ENCODE peak calls at places on chromosomes 3 and 15, in eight cellular contexts. One of them, this sample, is unnamed.

GRCh38 chr15:85766007-85766831 is 28.5 kb downstream of the KLHL25 start:
- DNase-seq in left lung: no peak
- DNase-seq in tibial artery: no peak
- DNase-seq in heart left ventricle: no peak
- DNase-seq in body of pancreas: no peak
- DNase-seq in PC-3: no peak
- DNase-seq in lung: no peak
- DNase-seq in endothelial cell of umbilical vein: no peak
- DNase-seq in this sample: no peak

GRCh38 chr15:74901612-74902063 is 5.0 kb downstream of the FAM219B start:
- DNase-seq in body of pancreas: peak
- DNase-seq in PC-3: peak
- DNase-seq in endothelial cell of umbilical vein: peak
- DNase-seq in lung: peak
- DNase-seq in heart left ventricle: no peak
- DNase-seq in tibial artery: peak
- DNase-seq in left lung: peak
- DNase-seq in this sample: peak

GRCh38 chr15:70475921-70476320 is 287.4 kb downstream of the UACA start:
- DNase-seq in PC-3: no peak
- DNase-seq in lung: no peak
- DNase-seq in endothelial cell of umbilical vein: no peak
- DNase-seq in left lung: no peak
- DNase-seq in tibial artery: no peak
- DNase-seq in heart left ventricle: no peak
- DNase-seq in body of pancreas: no peak
- DNase-seq in this sample: no peak

GRCh38 chr3:182487048-182487447 is 306.3 kb upstream of the ATP11B start:
- DNase-seq in PC-3: no peak
- DNase-seq in lung: no peak
- DNase-seq in tibial artery: no peak
- DNase-seq in body of pancreas: no peak
- DNase-seq in heart left ventricle: no peak
- DNase-seq in endothelial cell of umbilical vein: no peak
- DNase-seq in left lung: no peak
- DNase-seq in this sample: no peak

GRCh38 chr15:74565381-74566085 is 24.5 kb downstream of the ARID3B start:
- DNase-seq in tibial artery: no peak
- DNase-seq in left lung: no peak
- DNase-seq in endothelial cell of umbilical vein: no peak
- DNase-seq in heart left ventricle: no peak
- DNase-seq in lung: no peak
- DNase-seq in body of pancreas: no peak
- DNase-seq in PC-3: no peak
- DNase-seq in this sample: no peak

GRCh38 chr15:63948971-63949370 is 97.3 kb downstream of the DAPK2 start:
- DNase-seq in tibial artery: no peak
- DNase-seq in PC-3: no peak
- DNase-seq in heart left ventricle: no peak
- DNase-seq in endothelial cell of umbilical vein: no peak
- DNase-seq in body of pancreas: no peak
- DNase-seq in lung: no peak
- DNase-seq in left lung: no peak
- DNase-seq in this sample: no peak

GRCh38 chr3:112776000-112776399 is 70.7 kb downstream of the CD200R1L start:
- DNase-seq in PC-3: peak
- DNase-seq in lung: no peak
- DNase-seq in left lung: no peak
- DNase-seq in tibial artery: no peak
- DNase-seq in heart left ventricle: no peak
- DNase-seq in endothelial cell of umbilical vein: no peak
- DNase-seq in body of pancreas: no peak
- DNase-seq in this sample: no peak

GRCh38 chr3:187964759-187965158 is 189.2 kb upstream of the LPP start:
- DNase-seq in tibial artery: no peak
- DNase-seq in heart left ventricle: no peak
- DNase-seq in endothelial cell of umbilical vein: no peak
- DNase-seq in lung: no peak
- DNase-seq in body of pancreas: no peak
- DNase-seq in left lung: no peak
- DNase-seq in PC-3: no peak
- DNase-seq in this sample: no peak

GRCh38 chr3:178343433-178344038 is 192.7 kb upstream of the KCNMB2 start:
- DNase-seq in body of pancreas: no peak
- DNase-seq in heart left ventricle: peak
- DNase-seq in lung: no peak
- DNase-seq in left lung: no peak
- DNase-seq in endothelial cell of umbilical vein: no peak
- DNase-seq in PC-3: no peak
- DNase-seq in tibial artery: no peak
- DNase-seq in this sample: no peak

GRCh38 chr3:142618917-142619401 is 22.8 kb downstream of the PLS1 start:
- DNase-seq in tibial artery: no peak
- DNase-seq in lung: no peak
- DNase-seq in endothelial cell of umbilical vein: peak
- DNase-seq in body of pancreas: no peak
- DNase-seq in left lung: no peak
- DNase-seq in heart left ventricle: no peak
- DNase-seq in PC-3: peak
- DNase-seq in this sample: no peak

GRCh38 chr15:77784361-77785292 is 151.9 kb upstream of the LINGO1 start:
- DNase-seq in heart left ventricle: no peak
- DNase-seq in PC-3: peak
- DNase-seq in tibial artery: no peak
- DNase-seq in left lung: no peak
- DNase-seq in body of pancreas: no peak
- DNase-seq in endothelial cell of umbilical vein: peak
- DNase-seq in lung: no peak
- DNase-seq in this sample: no peak

GRCh38 chr3:58052373-58053273 is 44.4 kb downstream of the FLNB start:
- DNase-seq in heart left ventricle: peak
- DNase-seq in lung: peak
- DNase-seq in PC-3: peak
- DNase-seq in body of pancreas: peak
- DNase-seq in endothelial cell of umbilical vein: peak
- DNase-seq in left lung: peak
- DNase-seq in tibial artery: peak
- DNase-seq in this sample: peak

GRCh38 chr3:195796795-195797194 is 14.9 kb downstream of the MUC4 start:
- DNase-seq in heart left ventricle: no peak
- DNase-seq in tibial artery: peak
- DNase-seq in PC-3: no peak
- DNase-seq in left lung: no peak
- DNase-seq in endothelial cell of umbilical vein: no peak
- DNase-seq in lung: no peak
- DNase-seq in body of pancreas: no peak
- DNase-seq in this sample: no peak

GRCh38 chr15:57591822-57592367 is at the start of gene MYZAP:
- DNase-seq in lung: peak
- DNase-seq in tibial artery: peak
- DNase-seq in PC-3: peak
- DNase-seq in heart left ventricle: peak
- DNase-seq in body of pancreas: peak
- DNase-seq in left lung: peak
- DNase-seq in endothelial cell of umbilical vein: peak
- DNase-seq in this sample: peak

GRCh38 chr15:95680693-95681092 is 649.8 kb upstream of the NR2F2 start:
- DNase-seq in body of pancreas: no peak
- DNase-seq in heart left ventricle: no peak
- DNase-seq in left lung: no peak
- DNase-seq in lung: no peak
- DNase-seq in tibial artery: no peak
- DNase-seq in endothelial cell of umbilical vein: no peak
- DNase-seq in PC-3: no peak
- DNase-seq in this sample: no peak

GRCh38 chr3:184460276-184460675 is 80.4 kb downstream of the CHRD start:
- DNase-seq in heart left ventricle: no peak
- DNase-seq in endothelial cell of umbilical vein: no peak
- DNase-seq in body of pancreas: no peak
- DNase-seq in left lung: no peak
- DNase-seq in PC-3: no peak
- DNase-seq in lung: no peak
- DNase-seq in tibial artery: peak
- DNase-seq in this sample: no peak

GRCh38 chr15:31278056-31278445 is 48.6 kb upstream of the KLF13 start:
- DNase-seq in heart left ventricle: no peak
- DNase-seq in PC-3: no peak
- DNase-seq in left lung: no peak
- DNase-seq in body of pancreas: peak
- DNase-seq in endothelial cell of umbilical vein: no peak
- DNase-seq in lung: no peak
- DNase-seq in tibial artery: peak
- DNase-seq in this sample: peak
- TF ChIP-seq CTCF in heart left ventricle: no peak
- TF ChIP-seq CTCF in PC-3: no peak
- TF ChIP-seq CTCF in left lung: no peak
- TF ChIP-seq CTCF in body of pancreas: no peak
- TF ChIP-seq CTCF in endothelial cell of umbilical vein: no peak
- TF ChIP-seq CTCF in lung: no peak
- TF ChIP-seq CTCF in tibial artery: no peak
- TF ChIP-seq CTCF in this sample: no peak

GRCh38 chr3:3027976-3028567 is 82.1 kb downstream of the IL5RA start:
- DNase-seq in lung: no peak
- DNase-seq in left lung: no peak
- DNase-seq in endothelial cell of umbilical vein: no peak
- DNase-seq in tibial artery: no peak
- DNase-seq in PC-3: no peak
- DNase-seq in heart left ventricle: no peak
- DNase-seq in body of pancreas: no peak
- DNase-seq in this sample: no peak

DNA sequence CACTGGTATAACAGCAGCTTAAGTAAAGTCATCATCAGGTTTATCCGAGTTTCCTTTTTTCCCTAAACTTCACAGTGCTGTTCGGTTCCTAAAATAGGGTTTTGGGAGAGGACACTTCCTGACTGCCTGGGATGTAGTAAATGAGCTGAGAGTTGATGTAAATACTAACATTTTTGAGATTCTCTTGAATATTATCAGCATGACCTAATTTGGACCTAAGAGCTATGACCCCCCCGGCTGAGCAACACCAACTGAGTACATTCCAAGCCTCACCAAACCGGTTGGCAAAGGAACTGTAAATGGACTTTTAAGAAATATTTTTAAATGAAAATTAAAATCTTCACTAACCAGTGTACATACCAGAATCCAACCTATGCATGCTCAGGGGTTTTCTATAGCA is 78.8 kb downstream of the IL5RA start:
- DNase-seq in endothelial cell of umbilical vein: no peak
- DNase-seq in PC-3: no peak
- DNase-seq in tibial artery: no peak
- DNase-seq in lung: no peak
- DNase-seq in heart left ventricle: no peak
- DNase-seq in body of pancreas: no peak
- DNase-seq in left lung: no peak
- DNase-seq in this sample: no peak
- H3K27ac ChIP-seq in endothelial cell of umbilical vein: no peak
- H3K27ac ChIP-seq in PC-3: no peak
- H3K27ac ChIP-seq in tibial artery: no peak
- H3K27ac ChIP-seq in lung: no peak
- H3K27ac ChIP-seq in heart left ventricle: no peak
- H3K27ac ChIP-seq in body of pancreas: no peak
- H3K27ac ChIP-seq in left lung: peak
- H3K27ac ChIP-seq in this sample: no peak

GRCh38 chr3:136787226-136787793 is 31.6 kb upstream of the SLC35G2 start:
- DNase-seq in endothelial cell of umbilical vein: peak
- DNase-seq in left lung: no peak
- DNase-seq in body of pancreas: peak
- DNase-seq in lung: no peak
- DNase-seq in PC-3: no peak
- DNase-seq in heart left ventricle: no peak
- DNase-seq in tibial artery: no peak
- DNase-seq in this sample: no peak
- H3K4me3 ChIP-seq in endothelial cell of umbilical vein: no peak
- H3K4me3 ChIP-seq in left lung: no peak
- H3K4me3 ChIP-seq in body of pancreas: no peak
- H3K4me3 ChIP-seq in lung: no peak
- H3K4me3 ChIP-seq in PC-3: no peak
- H3K4me3 ChIP-seq in heart left ventricle: no peak
- H3K4me3 ChIP-seq in tibial artery: peak
- H3K4me3 ChIP-seq in this sample: no peak

GRCh38 chr3:141542202-141542959 is 55.6 kb downstream of the RASA2 start:
- DNase-seq in lung: no peak
- DNase-seq in PC-3: no peak
- DNase-seq in body of pancreas: no peak
- DNase-seq in heart left ventricle: no peak
- DNase-seq in endothelial cell of umbilical vein: no peak
- DNase-seq in tibial artery: no peak
- DNase-seq in left lung: no peak
- DNase-seq in this sample: no peak
- TF ChIP-seq CTCF in lung: no peak
- TF ChIP-seq CTCF in PC-3: no peak
- TF ChIP-seq CTCF in body of pancreas: no peak
- TF ChIP-seq CTCF in heart left ventricle: no peak
- TF ChIP-seq CTCF in endothelial cell of umbilical vein: no peak
- TF ChIP-seq CTCF in tibial artery: no peak
- TF ChIP-seq CTCF in left lung: no peak
- TF ChIP-seq CTCF in this sample: no peak

GRCh38 chr3:127701281-127701792 is 28.6 kb downstream of the ABTB1 start:
- DNase-seq in endothelial cell of umbilical vein: peak
- DNase-seq in lung: no peak
- DNase-seq in body of pancreas: no peak
- DNase-seq in PC-3: no peak
- DNase-seq in tibial artery: peak
- DNase-seq in left lung: no peak
- DNase-seq in heart left ventricle: peak
- DNase-seq in this sample: no peak
- H3K27ac ChIP-seq in endothelial cell of umbilical vein: no peak
- H3K27ac ChIP-seq in lung: no peak
- H3K27ac ChIP-seq in body of pancreas: no peak
- H3K27ac ChIP-seq in PC-3: no peak
- H3K27ac ChIP-seq in tibial artery: peak
- H3K27ac ChIP-seq in left lung: no peak
- H3K27ac ChIP-seq in heart left ventricle: peak
- H3K27ac ChIP-seq in this sample: peak

DNA sequence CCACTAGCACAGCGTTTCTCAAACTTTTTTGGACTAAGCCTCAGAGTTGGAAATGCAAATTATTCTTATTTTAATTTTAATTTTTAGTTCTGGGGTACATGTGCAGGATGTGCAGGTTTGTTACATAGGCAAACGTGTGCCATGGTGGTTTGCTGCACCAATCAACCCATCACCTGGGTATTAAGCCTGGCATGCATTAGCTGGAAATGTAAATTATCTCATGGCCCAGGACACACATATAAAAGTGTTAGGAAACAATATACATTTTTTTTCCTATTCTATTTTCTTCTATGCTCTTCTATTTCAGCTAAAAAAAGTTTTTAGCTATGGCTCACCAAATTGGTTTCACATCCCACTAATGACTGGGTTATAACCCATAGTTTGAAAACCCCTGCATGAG is 73.3 kb upstream of the LRIG1 start:
- DNase-seq in lung: no peak
- DNase-seq in endothelial cell of umbilical vein: no peak
- DNase-seq in PC-3: no peak
- DNase-seq in heart left ventricle: no peak
- DNase-seq in left lung: no peak
- DNase-seq in body of pancreas: no peak
- DNase-seq in tibial artery: no peak
- DNase-seq in this sample: no peak
- H3K4me3 ChIP-seq in lung: no peak
- H3K4me3 ChIP-seq in endothelial cell of umbilical vein: no peak
- H3K4me3 ChIP-seq in PC-3: no peak
- H3K4me3 ChIP-seq in heart left ventricle: no peak
- H3K4me3 ChIP-seq in left lung: no peak
- H3K4me3 ChIP-seq in body of pancreas: no peak
- H3K4me3 ChIP-seq in tibial artery: no peak
- H3K4me3 ChIP-seq in this sample: no peak